ENCODE peak calls at places on chromosomes 3 and 15, in five cellular contexts. H is bronchial epithelial cell, M is HT-29, D is NCI-H774, N is suprapubic skin. U is an unnamed sample.
A peak's percentile ranks its signal among the peaks of the same experiment; 100 is the strongest.

GRCh38 chr3:178419078-178419477 is 117.2 kb upstream of the KCNMB2 start:
- DNase-seq in H (peak; percentile 75), D (peak; percentile 52), N (no peak), M (no peak), U (peak; percentile 17)

GRCh38 chr15:30929064-30929669 is 25.5 kb downstream of the FAN1 start:
- DNase-seq in N (no peak), M (no peak), D (peak; percentile 43), H (no peak), U (no peak)

GRCh38 chr15:61115241-61115640 is 113.9 kb downstream of the RORA start:
- DNase-seq in M (no peak), H (no peak), D (no peak), N (no peak), U (peak; percentile 71)

GRCh38 chr3:62184559-62184958 is 188.8 kb downstream of the FEZF2 start:
- DNase-seq in D (no peak), M (no peak), N (no peak), H (peak; percentile 5), U (peak; percentile 37)

GRCh38 chr15:44633603-44634002 is 29.9 kb downstream of the SPG11 start:
- DNase-seq in M (no peak), H (peak; percentile 43), N (no peak), D (no peak), U (peak; percentile 41)

GRCh38 chr15:79831635-79832034 is 65.2 kb downstream of the MTHFS start:
- DNase-seq in H (no peak), N (no peak), M (no peak), D (no peak), U (no peak)

GRCh38 chr3:44687898-44688297 is 24.6 kb upstream of the ZNF502 start:
- DNase-seq in D (no peak), H (peak; percentile 8), M (no peak), N (no peak), U (no peak)

GRCh38 chr15:75666823-75667501 is 19.2 kb downstream of the SNX33 start:
- DNase-seq in N (peak; percentile 93), M (no peak), D (no peak), H (peak; percentile 100), U (peak; percentile 100)

GRCh38 chr3:65999606-66000005 is 39.1 kb downstream of the MAGI1 start:
- DNase-seq in N (no peak), D (no peak), M (no peak), H (no peak), U (no peak)

GRCh38 chr3:185328324-185329004 is 34.5 kb upstream of the MAP3K13 start:
- DNase-seq in H (peak; percentile 43), D (no peak), M (peak; percentile 88), N (no peak), U (no peak)

U was measured in LHCN-M2.